ENCODE peak calls at places on chromosomes 2 and 18, in five cellular contexts. J is fibroblast of the aortic adventitia; R is MCF 10A; G is CD8-positive, alpha-beta memory T cell; T is T-helper 17 cell. A is an unnamed sample.
A peak's percentile ranks its signal among the peaks of the same experiment; 100 is the strongest.

GRCh38 chr2:79910643-79911042 is 393.9 kb downstream of the LRRTM1 start:
- DNase-seq in G (no peak), T (no peak), J (no peak), R (no peak), A (no peak)

GRCh38 chr2:37271376-37272067 is 40.1 kb downstream of the NDUFAF7 start:
- DNase-seq in R (no peak), J (no peak), G (no peak), T (no peak), A (no peak)

GRCh38 chr2:172704072-172704936 is 31.3 kb upstream of the RAPGEF4 start:
- DNase-seq in G (no peak), J (peak; percentile 28), T (no peak), R (peak; percentile 60), A (peak; percentile 10)

GRCh38 chr2:20212459-20212870 is 12.5 kb downstream of the SDC1 start:
- DNase-seq in J (no peak), T (no peak), G (no peak), R (peak; percentile 90), A (no peak)

GRCh38 chr2:85755122-85756027 is 1.6 kb downstream of the ATOH8 start:
- DNase-seq in G (no peak), T (no peak), R (no peak), J (peak; percentile 80), A (no peak)

GRCh38 chr18:39776766-39777165 is 2178.3 kb upstream of the PIK3C3 start:
- DNase-seq in G (no peak), T (no peak), R (no peak), J (no peak), A (no peak)

GRCh38 chr2:167844714-167845530 is 402.5 kb downstream of the STK39 start:
- DNase-seq in J (no peak), G (no peak), T (no peak), R (peak; percentile 34), A (no peak)

GRCh38 chr2:181070119-181070833 is 89.9 kb downstream of the UBE2E3 start:
- DNase-seq in T (no peak), R (peak; percentile 73), J (peak; percentile 58), G (no peak), A (no peak)

GRCh38 chr2:209946539-209946938 is 55.9 kb upstream of the RPE start:
- DNase-seq in G (no peak), T (no peak), R (no peak), J (peak; percentile 22), A (no peak)

GRCh38 chr2:45178854-45179253 is 169.6 kb upstream of the SIX2 start:
- DNase-seq in T (no peak), G (no peak), R (peak; percentile 74), J (peak; percentile 80), A (no peak)

GRCh38 chr2:27370816-27371620 is 602 bp downstream of the SNX17 start:
- DNase-seq in R (peak; percentile 33), J (peak; percentile 55), G (peak; percentile 61), T (peak; percentile 9), A (no peak)

GRCh38 chr2:54239427-54239826 is 16.6 kb downstream of the TSPYL6 start:
- DNase-seq in G (no peak), T (no peak), J (peak; percentile 82), R (peak; percentile 28), A (no peak)

GRCh38 chr18:2536493-2536892 is 34.8 kb downstream of the METTL4 start:
- DNase-seq in G (no peak), J (peak; percentile 82), R (peak; percentile 17), T (no peak), A (no peak)

GRCh38 chr2:195984951-195985726 is 83.5 kb downstream of the DNAH7 start:
- DNase-seq in T (no peak), G (no peak), J (peak; percentile 8), R (no peak), A (no peak)

GRCh38 chr18:49656098-49656591 is 94.3 kb downstream of the LIPG start:
- DNase-seq in R (peak; percentile 75), G (no peak), T (no peak), J (no peak), A (no peak)

GRCh38 chr2:45935791-45936622 is 284.5 kb downstream of the PRKCE start:
- DNase-seq in R (peak; percentile 99), T (no peak), G (no peak), J (peak; percentile 98), A (peak; percentile 57)

GRCh38 chr2:138059487-138059886 is 95.2 kb downstream of the HNMT start:
- DNase-seq in R (peak; percentile 19), T (no peak), G (no peak), J (peak; percentile 62), A (no peak)

GRCh38 chr2:46967990-46968647 is 52.5 kb upstream of the MCFD2 start:
- DNase-seq in J (peak; percentile 98), R (peak; percentile 96), T (no peak), G (no peak), A (no peak)

A was measured in naive thymus-derived CD8-positive, alpha-beta T cell.